ENCODE peak calls at places on chromosomes 1 and 21, in eight cellular contexts. One of them, this sample, is unnamed.

GRCh38 chr1:27676410-27676809 is 4.4 kb upstream of the IFI6 start:
- DNase-seq in cardiac fibroblast: no peak
- DNase-seq in body of pancreas: no peak
- DNase-seq in left ventricle myocardium inferior: no peak
- DNase-seq in BJ: no peak
- DNase-seq in lower lobe of right lung: no peak
- DNase-seq in HFF-Myc: no peak
- DNase-seq in IMR-90: no peak
- DNase-seq in this sample: no peak

GRCh38 chr1:36323636-36324321 is at the start of gene EVA1B:
- DNase-seq in HFF-Myc: no peak
- DNase-seq in left ventricle myocardium inferior: peak
- DNase-seq in IMR-90: peak
- DNase-seq in body of pancreas: peak
- DNase-seq in BJ: peak
- DNase-seq in lower lobe of right lung: peak
- DNase-seq in cardiac fibroblast: peak
- DNase-seq in this sample: peak

GRCh38 chr1:163315773-163316374 is 5.9 kb upstream of the NUF2 start:
- DNase-seq in IMR-90: peak
- DNase-seq in cardiac fibroblast: peak
- DNase-seq in lower lobe of right lung: no peak
- DNase-seq in HFF-Myc: no peak
- DNase-seq in body of pancreas: peak
- DNase-seq in BJ: no peak
- DNase-seq in left ventricle myocardium inferior: no peak
- DNase-seq in this sample: peak

GRCh38 chr1:228095938-228096337 is 7.2 kb downstream of the C1orf35 start:
- DNase-seq in lower lobe of right lung: no peak
- DNase-seq in IMR-90: no peak
- DNase-seq in body of pancreas: no peak
- DNase-seq in left ventricle myocardium inferior: no peak
- DNase-seq in HFF-Myc: no peak
- DNase-seq in cardiac fibroblast: peak
- DNase-seq in BJ: no peak
- DNase-seq in this sample: no peak

GRCh38 chr1:32111040-32111628 is 3.3 kb downstream of the KPNA6 start:
- DNase-seq in left ventricle myocardium inferior: no peak
- DNase-seq in BJ: no peak
- DNase-seq in IMR-90: no peak
- DNase-seq in lower lobe of right lung: no peak
- DNase-seq in cardiac fibroblast: no peak
- DNase-seq in body of pancreas: no peak
- DNase-seq in HFF-Myc: no peak
- DNase-seq in this sample: no peak

GRCh38 chr21:45405819-45406762 is 1.1 kb downstream of the COL18A1 start:
- DNase-seq in IMR-90: peak
- DNase-seq in lower lobe of right lung: peak
- DNase-seq in cardiac fibroblast: peak
- DNase-seq in BJ: no peak
- DNase-seq in left ventricle myocardium inferior: peak
- DNase-seq in body of pancreas: peak
- DNase-seq in HFF-Myc: no peak
- DNase-seq in this sample: peak

GRCh38 chr1:243729956-243730355 is 120.1 kb downstream of the AKT3 start:
- DNase-seq in BJ: no peak
- DNase-seq in lower lobe of right lung: no peak
- DNase-seq in left ventricle myocardium inferior: no peak
- DNase-seq in cardiac fibroblast: no peak
- DNase-seq in HFF-Myc: no peak
- DNase-seq in IMR-90: no peak
- DNase-seq in body of pancreas: no peak
- DNase-seq in this sample: no peak

GRCh38 chr1:20308569-20308968 is 17.9 kb downstream of the VWA5B1 start:
- DNase-seq in HFF-Myc: no peak
- DNase-seq in lower lobe of right lung: no peak
- DNase-seq in cardiac fibroblast: no peak
- DNase-seq in left ventricle myocardium inferior: peak
- DNase-seq in IMR-90: no peak
- DNase-seq in body of pancreas: no peak
- DNase-seq in BJ: no peak
- DNase-seq in this sample: no peak

GRCh38 chr1:177185209-177185608 is 14.5 kb downstream of the BRINP2 start:
- DNase-seq in cardiac fibroblast: peak
- DNase-seq in left ventricle myocardium inferior: no peak
- DNase-seq in lower lobe of right lung: no peak
- DNase-seq in BJ: no peak
- DNase-seq in HFF-Myc: no peak
- DNase-seq in body of pancreas: peak
- DNase-seq in IMR-90: peak
- DNase-seq in this sample: peak

GRCh38 chr1:180116964-180117763 is 37.5 kb upstream of the QSOX1 start:
- DNase-seq in lower lobe of right lung: no peak
- DNase-seq in body of pancreas: no peak
- DNase-seq in HFF-Myc: no peak
- DNase-seq in BJ: no peak
- DNase-seq in cardiac fibroblast: no peak
- DNase-seq in left ventricle myocardium inferior: peak
- DNase-seq in IMR-90: peak
- DNase-seq in this sample: no peak

GRCh38 chr1:66313446-66313845 is 220.5 kb upstream of the SGIP1 start:
- DNase-seq in cardiac fibroblast: peak
- DNase-seq in IMR-90: no peak
- DNase-seq in lower lobe of right lung: no peak
- DNase-seq in HFF-Myc: no peak
- DNase-seq in body of pancreas: no peak
- DNase-seq in left ventricle myocardium inferior: no peak
- DNase-seq in BJ: no peak
- DNase-seq in this sample: no peak

GRCh38 chr1:240820816-240821215 is 208.9 kb upstream of the GREM2 start:
- DNase-seq in BJ: no peak
- DNase-seq in cardiac fibroblast: no peak
- DNase-seq in IMR-90: no peak
- DNase-seq in body of pancreas: no peak
- DNase-seq in left ventricle myocardium inferior: no peak
- DNase-seq in lower lobe of right lung: no peak
- DNase-seq in HFF-Myc: no peak
- DNase-seq in this sample: no peak

GRCh38 chr1:204398197-204399125 is 13.2 kb downstream of the PPP1R15B start:
- DNase-seq in body of pancreas: peak
- DNase-seq in left ventricle myocardium inferior: no peak
- DNase-seq in cardiac fibroblast: peak
- DNase-seq in IMR-90: peak
- DNase-seq in lower lobe of right lung: peak
- DNase-seq in BJ: no peak
- DNase-seq in HFF-Myc: peak
- DNase-seq in this sample: peak

GRCh38 chr1:5647226-5647625 is 345.0 kb downstream of the NPHP4 start:
- DNase-seq in cardiac fibroblast: no peak
- DNase-seq in IMR-90: no peak
- DNase-seq in lower lobe of right lung: no peak
- DNase-seq in left ventricle myocardium inferior: no peak
- DNase-seq in HFF-Myc: no peak
- DNase-seq in BJ: no peak
- DNase-seq in body of pancreas: no peak
- DNase-seq in this sample: no peak

GRCh38 chr1:17922833-17923232 is 167.7 kb downstream of the ACTL8 start:
- DNase-seq in lower lobe of right lung: no peak
- DNase-seq in left ventricle myocardium inferior: no peak
- DNase-seq in IMR-90: peak
- DNase-seq in HFF-Myc: no peak
- DNase-seq in BJ: no peak
- DNase-seq in body of pancreas: no peak
- DNase-seq in cardiac fibroblast: peak
- DNase-seq in this sample: peak

GRCh38 chr1:248810000-248810726 is 15.6 kb downstream of the SH3BP5L start:
- DNase-seq in body of pancreas: no peak
- DNase-seq in cardiac fibroblast: no peak
- DNase-seq in HFF-Myc: no peak
- DNase-seq in left ventricle myocardium inferior: no peak
- DNase-seq in BJ: no peak
- DNase-seq in IMR-90: no peak
- DNase-seq in lower lobe of right lung: no peak
- DNase-seq in this sample: no peak

GRCh38 chr1:180609643-180610555 is 21.9 kb upstream of the XPR1 start:
- DNase-seq in BJ: no peak
- DNase-seq in IMR-90: peak
- DNase-seq in left ventricle myocardium inferior: no peak
- DNase-seq in HFF-Myc: no peak
- DNase-seq in cardiac fibroblast: peak
- DNase-seq in lower lobe of right lung: no peak
- DNase-seq in body of pancreas: peak
- DNase-seq in this sample: peak

DNA sequence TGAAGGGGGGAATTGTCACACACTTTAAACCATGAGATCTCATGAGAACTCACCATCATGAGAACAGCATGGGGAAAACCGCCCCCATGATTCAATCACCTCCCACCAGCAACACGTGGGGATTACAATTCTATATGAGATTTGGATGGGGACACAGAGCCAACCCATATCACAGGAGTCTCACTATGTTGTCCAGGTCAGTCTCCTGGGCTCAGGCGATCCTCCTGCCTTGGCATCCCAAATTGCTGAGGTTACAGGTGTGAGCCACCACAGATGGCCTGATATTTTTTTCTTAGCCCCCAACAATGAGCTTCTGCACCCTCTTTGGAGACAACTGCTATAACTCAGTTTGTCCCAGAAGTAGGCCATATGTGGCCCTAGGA is 22.5 kb upstream of the MORC3 start:
- DNase-seq in HFF-Myc: no peak
- DNase-seq in left ventricle myocardium inferior: no peak
- DNase-seq in lower lobe of right lung: no peak
- DNase-seq in body of pancreas: no peak
- DNase-seq in cardiac fibroblast: no peak
- DNase-seq in IMR-90: no peak
- DNase-seq in BJ: no peak
- DNase-seq in this sample: no peak
- H3K4me3 ChIP-seq in HFF-Myc: no peak
- H3K4me3 ChIP-seq in left ventricle myocardium inferior: peak
- H3K4me3 ChIP-seq in lower lobe of right lung: peak
- H3K4me3 ChIP-seq in body of pancreas: no peak
- H3K4me3 ChIP-seq in cardiac fibroblast: no peak
- H3K4me3 ChIP-seq in IMR-90: no peak
- H3K4me3 ChIP-seq in BJ: no peak
- H3K4me3 ChIP-seq in this sample: no peak

DNA sequence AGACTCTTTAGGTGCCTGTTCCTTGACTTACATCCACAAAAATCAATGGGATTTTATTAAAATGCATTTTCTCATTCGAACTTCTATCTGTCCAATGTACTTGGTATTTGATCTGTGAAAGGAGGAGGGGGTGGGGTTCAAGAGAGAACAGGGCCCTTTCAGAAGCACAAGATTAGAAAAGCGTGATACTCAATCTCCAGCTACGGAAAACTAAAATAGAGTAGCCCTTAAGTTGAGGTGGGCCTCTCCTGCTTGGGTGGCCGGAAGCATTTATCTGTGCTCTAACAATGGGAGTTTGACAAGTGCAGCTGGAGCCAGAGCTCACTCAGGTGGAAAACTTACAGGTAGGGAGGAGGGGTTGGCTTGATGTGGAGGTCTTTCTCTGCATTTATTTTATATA is 462 bp upstream of the RXRG start:
- DNase-seq in BJ: no peak
- DNase-seq in HFF-Myc: no peak
- DNase-seq in left ventricle myocardium inferior: no peak
- DNase-seq in cardiac fibroblast: no peak
- DNase-seq in body of pancreas: no peak
- DNase-seq in IMR-90: no peak
- DNase-seq in lower lobe of right lung: no peak
- DNase-seq in this sample: no peak
- H3K4me3 ChIP-seq in BJ: no peak
- H3K4me3 ChIP-seq in HFF-Myc: no peak
- H3K4me3 ChIP-seq in left ventricle myocardium inferior: peak
- H3K4me3 ChIP-seq in cardiac fibroblast: no peak
- H3K4me3 ChIP-seq in body of pancreas: no peak
- H3K4me3 ChIP-seq in IMR-90: no peak
- H3K4me3 ChIP-seq in lower lobe of right lung: peak
- H3K4me3 ChIP-seq in this sample: peak

GRCh38 chr21:43029785-43030184 is 45.9 kb downstream of the CBS start:
- DNase-seq in left ventricle myocardium inferior: no peak
- DNase-seq in HFF-Myc: no peak
- DNase-seq in lower lobe of right lung: no peak
- DNase-seq in IMR-90: no peak
- DNase-seq in body of pancreas: no peak
- DNase-seq in BJ: no peak
- DNase-seq in cardiac fibroblast: no peak
- DNase-seq in this sample: no peak

GRCh38 chr21:43034098-43034497 is 41.5 kb downstream of the CBS start:
- DNase-seq in HFF-Myc: no peak
- DNase-seq in IMR-90: peak
- DNase-seq in BJ: no peak
- DNase-seq in lower lobe of right lung: no peak
- DNase-seq in body of pancreas: no peak
- DNase-seq in cardiac fibroblast: peak
- DNase-seq in left ventricle myocardium inferior: no peak
- DNase-seq in this sample: peak

GRCh38 chr21:43031121-43031624 is 44.5 kb downstream of the CBS start:
- DNase-seq in body of pancreas: no peak
- DNase-seq in lower lobe of right lung: no peak
- DNase-seq in cardiac fibroblast: no peak
- DNase-seq in HFF-Myc: no peak
- DNase-seq in IMR-90: no peak
- DNase-seq in left ventricle myocardium inferior: no peak
- DNase-seq in BJ: no peak
- DNase-seq in this sample: no peak

DNA sequence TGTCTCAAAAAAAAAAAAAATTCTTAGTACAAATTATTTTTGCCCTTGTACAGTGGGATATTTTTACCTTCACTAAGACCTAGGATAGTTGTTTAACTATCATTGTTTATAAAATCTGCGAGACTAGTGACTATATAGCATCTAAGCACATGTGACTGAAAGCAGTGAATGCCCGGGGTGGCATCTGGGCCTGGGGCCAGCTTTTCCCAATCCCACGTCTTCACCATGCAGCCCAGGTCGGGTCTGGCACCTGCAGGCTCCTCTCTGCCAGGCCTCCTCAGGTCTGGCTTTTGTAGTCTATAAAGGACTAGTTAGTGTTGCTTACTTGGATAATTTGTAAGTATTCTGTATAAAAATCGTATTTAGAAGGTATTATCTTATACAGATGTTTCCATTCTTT is 40.8 kb downstream of the CBS start:
- DNase-seq in body of pancreas: no peak
- DNase-seq in HFF-Myc: no peak
- DNase-seq in left ventricle myocardium inferior: no peak
- DNase-seq in cardiac fibroblast: no peak
- DNase-seq in IMR-90: no peak
- DNase-seq in lower lobe of right lung: no peak
- DNase-seq in BJ: no peak
- DNase-seq in this sample: no peak
- H3K4me3 ChIP-seq in body of pancreas: no peak
- H3K4me3 ChIP-seq in HFF-Myc: no peak
- H3K4me3 ChIP-seq in left ventricle myocardium inferior: no peak
- H3K4me3 ChIP-seq in cardiac fibroblast: no peak
- H3K4me3 ChIP-seq in IMR-90: no peak
- H3K4me3 ChIP-seq in lower lobe of right lung: no peak
- H3K4me3 ChIP-seq in BJ: no peak
- H3K4me3 ChIP-seq in this sample: no peak

DNA sequence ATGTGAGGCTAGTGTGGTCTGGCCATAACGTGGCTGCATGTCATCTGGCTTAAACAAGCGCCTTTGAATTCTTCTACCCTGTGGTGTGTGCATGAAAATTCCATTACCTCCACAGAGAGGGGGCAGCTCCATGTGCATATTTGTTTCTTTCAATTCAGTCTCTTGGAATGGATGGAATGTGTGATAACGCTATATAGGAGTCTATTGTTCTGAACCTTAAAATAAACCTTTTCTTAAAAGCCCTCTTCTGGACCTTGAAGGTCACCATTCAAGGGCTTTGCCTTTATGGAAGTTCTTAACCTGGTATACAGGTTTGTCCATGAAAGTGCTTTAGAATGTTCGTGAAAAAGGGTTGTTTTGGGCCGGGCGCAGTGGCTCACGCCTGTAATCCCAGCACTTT is 118.2 kb upstream of the ADGRL2 start:
- DNase-seq in cardiac fibroblast: peak
- DNase-seq in left ventricle myocardium inferior: no peak
- DNase-seq in lower lobe of right lung: no peak
- DNase-seq in BJ: no peak
- DNase-seq in IMR-90: peak
- DNase-seq in HFF-Myc: no peak
- DNase-seq in body of pancreas: no peak
- DNase-seq in this sample: no peak
- H3K4me3 ChIP-seq in cardiac fibroblast: no peak
- H3K4me3 ChIP-seq in left ventricle myocardium inferior: no peak
- H3K4me3 ChIP-seq in lower lobe of right lung: no peak
- H3K4me3 ChIP-seq in BJ: no peak
- H3K4me3 ChIP-seq in IMR-90: no peak
- H3K4me3 ChIP-seq in HFF-Myc: no peak
- H3K4me3 ChIP-seq in body of pancreas: no peak
- H3K4me3 ChIP-seq in this sample: no peak